ENCODE peak calls at places on chromosomes 6 and 20, in ten cellular contexts. One of them, this sample, is unnamed.

GRCh38 chr20:22320245-22320915 is 264.0 kb downstream of the FOXA2 start:
- DNase-seq in activated CD8-positive, alpha-beta T cell treated with anti-CD3 and anti-CD28 coated beads for 36 hours: no peak
- DNase-seq in stomach: no peak
- DNase-seq in type B pancreatic cell: no peak
- DNase-seq in OCI-LY7: no peak
- DNase-seq in GM10248: no peak
- DNase-seq in nephron progenitor cell: no peak
- DNase-seq in GM12878: no peak
- DNase-seq in Calu3: no peak
- DNase-seq in HCT116: no peak
- DNase-seq in this sample: no peak

GRCh38 chr6:160919713-160920112 is 71.9 kb upstream of the MAP3K4 start:
- DNase-seq in activated CD8-positive, alpha-beta T cell treated with anti-CD3 and anti-CD28 coated beads for 36 hours: no peak
- DNase-seq in HCT116: no peak
- DNase-seq in GM12878: no peak
- DNase-seq in stomach: no peak
- DNase-seq in type B pancreatic cell: no peak
- DNase-seq in OCI-LY7: no peak
- DNase-seq in GM10248: no peak
- DNase-seq in nephron progenitor cell: no peak
- DNase-seq in Calu3: peak
- DNase-seq in this sample: no peak

GRCh38 chr20:18738055-18738454 is 75.5 kb upstream of the SCP2D1 start:
- DNase-seq in nephron progenitor cell: no peak
- DNase-seq in activated CD8-positive, alpha-beta T cell treated with anti-CD3 and anti-CD28 coated beads for 36 hours: no peak
- DNase-seq in GM10248: no peak
- DNase-seq in OCI-LY7: no peak
- DNase-seq in stomach: no peak
- DNase-seq in type B pancreatic cell: no peak
- DNase-seq in HCT116: no peak
- DNase-seq in GM12878: no peak
- DNase-seq in Calu3: peak
- DNase-seq in this sample: no peak

GRCh38 chr6:140436023-140436811 is 1061.8 kb upstream of the CITED2 start:
- DNase-seq in HCT116: no peak
- DNase-seq in activated CD8-positive, alpha-beta T cell treated with anti-CD3 and anti-CD28 coated beads for 36 hours: no peak
- DNase-seq in Calu3: no peak
- DNase-seq in type B pancreatic cell: no peak
- DNase-seq in stomach: no peak
- DNase-seq in GM12878: no peak
- DNase-seq in OCI-LY7: no peak
- DNase-seq in GM10248: no peak
- DNase-seq in nephron progenitor cell: no peak
- DNase-seq in this sample: no peak

GRCh38 chr20:61046721-61047351 is 205.2 kb upstream of the CDH4 start:
- DNase-seq in activated CD8-positive, alpha-beta T cell treated with anti-CD3 and anti-CD28 coated beads for 36 hours: no peak
- DNase-seq in HCT116: no peak
- DNase-seq in GM10248: no peak
- DNase-seq in stomach: no peak
- DNase-seq in OCI-LY7: no peak
- DNase-seq in Calu3: no peak
- DNase-seq in GM12878: no peak
- DNase-seq in nephron progenitor cell: no peak
- DNase-seq in type B pancreatic cell: no peak
- DNase-seq in this sample: no peak

GRCh38 chr6:2999621-3000455 is at the start of gene NQO2:
- DNase-seq in activated CD8-positive, alpha-beta T cell treated with anti-CD3 and anti-CD28 coated beads for 36 hours: peak
- DNase-seq in GM12878: peak
- DNase-seq in HCT116: peak
- DNase-seq in OCI-LY7: peak
- DNase-seq in stomach: peak
- DNase-seq in Calu3: peak
- DNase-seq in type B pancreatic cell: peak
- DNase-seq in nephron progenitor cell: peak
- DNase-seq in GM10248: peak
- DNase-seq in this sample: peak

GRCh38 chr6:35386989-35387388 is 44.6 kb downstream of the PPARD start:
- DNase-seq in type B pancreatic cell: no peak
- DNase-seq in HCT116: no peak
- DNase-seq in activated CD8-positive, alpha-beta T cell treated with anti-CD3 and anti-CD28 coated beads for 36 hours: no peak
- DNase-seq in nephron progenitor cell: no peak
- DNase-seq in stomach: no peak
- DNase-seq in Calu3: no peak
- DNase-seq in GM10248: no peak
- DNase-seq in OCI-LY7: peak
- DNase-seq in GM12878: no peak
- DNase-seq in this sample: no peak

GRCh38 chr6:109717971-109718370 is 26.9 kb downstream of the FIG4 start:
- DNase-seq in type B pancreatic cell: no peak
- DNase-seq in GM10248: no peak
- DNase-seq in stomach: no peak
- DNase-seq in HCT116: no peak
- DNase-seq in nephron progenitor cell: no peak
- DNase-seq in OCI-LY7: peak
- DNase-seq in Calu3: no peak
- DNase-seq in GM12878: no peak
- DNase-seq in activated CD8-positive, alpha-beta T cell treated with anti-CD3 and anti-CD28 coated beads for 36 hours: no peak
- DNase-seq in this sample: no peak

GRCh38 chr6:81451787-81452186 is 300.7 kb downstream of the TENT5A start:
- DNase-seq in activated CD8-positive, alpha-beta T cell treated with anti-CD3 and anti-CD28 coated beads for 36 hours: no peak
- DNase-seq in HCT116: peak
- DNase-seq in GM12878: no peak
- DNase-seq in nephron progenitor cell: no peak
- DNase-seq in OCI-LY7: no peak
- DNase-seq in GM10248: peak
- DNase-seq in type B pancreatic cell: no peak
- DNase-seq in stomach: no peak
- DNase-seq in Calu3: peak
- DNase-seq in this sample: peak

GRCh38 chr6:42047790-42048405 is 2.4 kb upstream of the TAF8 start:
- DNase-seq in Calu3: no peak
- DNase-seq in stomach: no peak
- DNase-seq in nephron progenitor cell: no peak
- DNase-seq in HCT116: no peak
- DNase-seq in GM12878: no peak
- DNase-seq in OCI-LY7: peak
- DNase-seq in type B pancreatic cell: no peak
- DNase-seq in GM10248: no peak
- DNase-seq in activated CD8-positive, alpha-beta T cell treated with anti-CD3 and anti-CD28 coated beads for 36 hours: peak
- DNase-seq in this sample: no peak

GRCh38 chr6:42049116-42049809 is 1.1 kb upstream of the TAF8 start:
- DNase-seq in Calu3: no peak
- DNase-seq in type B pancreatic cell: no peak
- DNase-seq in GM12878: no peak
- DNase-seq in stomach: no peak
- DNase-seq in HCT116: no peak
- DNase-seq in nephron progenitor cell: no peak
- DNase-seq in activated CD8-positive, alpha-beta T cell treated with anti-CD3 and anti-CD28 coated beads for 36 hours: peak
- DNase-seq in OCI-LY7: peak
- DNase-seq in GM10248: no peak
- DNase-seq in this sample: no peak

GRCh38 chr6:42050011-42050896 is at the start of gene TAF8:
- DNase-seq in nephron progenitor cell: peak
- DNase-seq in HCT116: peak
- DNase-seq in GM12878: peak
- DNase-seq in OCI-LY7: peak
- DNase-seq in activated CD8-positive, alpha-beta T cell treated with anti-CD3 and anti-CD28 coated beads for 36 hours: peak
- DNase-seq in stomach: peak
- DNase-seq in type B pancreatic cell: peak
- DNase-seq in GM10248: peak
- DNase-seq in Calu3: peak
- DNase-seq in this sample: peak

GRCh38 chr6:42047220-42047590 is 3.1 kb upstream of the TAF8 start:
- DNase-seq in Calu3: no peak
- DNase-seq in nephron progenitor cell: no peak
- DNase-seq in GM12878: no peak
- DNase-seq in type B pancreatic cell: no peak
- DNase-seq in activated CD8-positive, alpha-beta T cell treated with anti-CD3 and anti-CD28 coated beads for 36 hours: no peak
- DNase-seq in HCT116: no peak
- DNase-seq in GM10248: no peak
- DNase-seq in OCI-LY7: no peak
- DNase-seq in stomach: no peak
- DNase-seq in this sample: no peak

GRCh38 chr6:42050897-42051653 is 751 bp downstream of the TAF8 start:
- DNase-seq in GM12878: no peak
- DNase-seq in Calu3: no peak
- DNase-seq in stomach: no peak
- DNase-seq in GM10248: no peak
- DNase-seq in activated CD8-positive, alpha-beta T cell treated with anti-CD3 and anti-CD28 coated beads for 36 hours: peak
- DNase-seq in type B pancreatic cell: no peak
- DNase-seq in OCI-LY7: peak
- DNase-seq in nephron progenitor cell: no peak
- DNase-seq in HCT116: no peak
- DNase-seq in this sample: no peak
- TF ChIP-seq CTCF in GM12878: no peak
- TF ChIP-seq CTCF in Calu3: no peak
- TF ChIP-seq CTCF in stomach: no peak
- TF ChIP-seq CTCF in GM10248: no peak
- TF ChIP-seq CTCF in activated CD8-positive, alpha-beta T cell treated with anti-CD3 and anti-CD28 coated beads for 36 hours: no peak
- TF ChIP-seq CTCF in type B pancreatic cell: no peak
- TF ChIP-seq CTCF in OCI-LY7: no peak
- TF ChIP-seq CTCF in nephron progenitor cell: no peak
- TF ChIP-seq CTCF in HCT116: no peak
- TF ChIP-seq CTCF in this sample: no peak

GRCh38 chr20:25481235-25481917 is 73.9 kb downstream of the GINS1 start:
- DNase-seq in nephron progenitor cell: peak
- DNase-seq in GM12878: no peak
- DNase-seq in type B pancreatic cell: no peak
- DNase-seq in stomach: no peak
- DNase-seq in Calu3: no peak
- DNase-seq in activated CD8-positive, alpha-beta T cell treated with anti-CD3 and anti-CD28 coated beads for 36 hours: no peak
- DNase-seq in GM10248: no peak
- DNase-seq in HCT116: no peak
- DNase-seq in OCI-LY7: no peak
- DNase-seq in this sample: no peak
- TF ChIP-seq CTCF in nephron progenitor cell: no peak
- TF ChIP-seq CTCF in GM12878: no peak
- TF ChIP-seq CTCF in type B pancreatic cell: peak
- TF ChIP-seq CTCF in stomach: no peak
- TF ChIP-seq CTCF in Calu3: no peak
- TF ChIP-seq CTCF in activated CD8-positive, alpha-beta T cell treated with anti-CD3 and anti-CD28 coated beads for 36 hours: no peak
- TF ChIP-seq CTCF in GM10248: no peak
- TF ChIP-seq CTCF in HCT116: peak
- TF ChIP-seq CTCF in OCI-LY7: no peak
- TF ChIP-seq CTCF in this sample: no peak

GRCh38 chr6:11218827-11219826 is 13.3 kb downstream of the NEDD9 start:
- DNase-seq in GM12878: no peak
- DNase-seq in type B pancreatic cell: no peak
- DNase-seq in OCI-LY7: no peak
- DNase-seq in stomach: no peak
- DNase-seq in nephron progenitor cell: no peak
- DNase-seq in Calu3: peak
- DNase-seq in activated CD8-positive, alpha-beta T cell treated with anti-CD3 and anti-CD28 coated beads for 36 hours: peak
- DNase-seq in HCT116: no peak
- DNase-seq in GM10248: no peak
- DNase-seq in this sample: no peak
- TF ChIP-seq CTCF in GM12878: no peak
- TF ChIP-seq CTCF in type B pancreatic cell: no peak
- TF ChIP-seq CTCF in OCI-LY7: no peak
- TF ChIP-seq CTCF in stomach: no peak
- TF ChIP-seq CTCF in nephron progenitor cell: no peak
- TF ChIP-seq CTCF in Calu3: no peak
- TF ChIP-seq CTCF in activated CD8-positive, alpha-beta T cell treated with anti-CD3 and anti-CD28 coated beads for 36 hours: no peak
- TF ChIP-seq CTCF in HCT116: no peak
- TF ChIP-seq CTCF in GM10248: no peak
- TF ChIP-seq CTCF in this sample: no peak

GRCh38 chr6:170522565-170523183 is 30.4 kb downstream of the PSMB1 start:
- DNase-seq in activated CD8-positive, alpha-beta T cell treated with anti-CD3 and anti-CD28 coated beads for 36 hours: peak
- DNase-seq in GM10248: peak
- DNase-seq in nephron progenitor cell: peak
- DNase-seq in type B pancreatic cell: no peak
- DNase-seq in stomach: no peak
- DNase-seq in GM12878: no peak
- DNase-seq in Calu3: peak
- DNase-seq in HCT116: peak
- DNase-seq in OCI-LY7: no peak
- DNase-seq in this sample: no peak
- TF ChIP-seq CTCF in activated CD8-positive, alpha-beta T cell treated with anti-CD3 and anti-CD28 coated beads for 36 hours: no peak
- TF ChIP-seq CTCF in GM10248: peak
- TF ChIP-seq CTCF in nephron progenitor cell: peak
- TF ChIP-seq CTCF in type B pancreatic cell: peak
- TF ChIP-seq CTCF in stomach: no peak
- TF ChIP-seq CTCF in GM12878: peak
- TF ChIP-seq CTCF in Calu3: no peak
- TF ChIP-seq CTCF in HCT116: peak
- TF ChIP-seq CTCF in OCI-LY7: peak
- TF ChIP-seq CTCF in this sample: peak

DNA sequence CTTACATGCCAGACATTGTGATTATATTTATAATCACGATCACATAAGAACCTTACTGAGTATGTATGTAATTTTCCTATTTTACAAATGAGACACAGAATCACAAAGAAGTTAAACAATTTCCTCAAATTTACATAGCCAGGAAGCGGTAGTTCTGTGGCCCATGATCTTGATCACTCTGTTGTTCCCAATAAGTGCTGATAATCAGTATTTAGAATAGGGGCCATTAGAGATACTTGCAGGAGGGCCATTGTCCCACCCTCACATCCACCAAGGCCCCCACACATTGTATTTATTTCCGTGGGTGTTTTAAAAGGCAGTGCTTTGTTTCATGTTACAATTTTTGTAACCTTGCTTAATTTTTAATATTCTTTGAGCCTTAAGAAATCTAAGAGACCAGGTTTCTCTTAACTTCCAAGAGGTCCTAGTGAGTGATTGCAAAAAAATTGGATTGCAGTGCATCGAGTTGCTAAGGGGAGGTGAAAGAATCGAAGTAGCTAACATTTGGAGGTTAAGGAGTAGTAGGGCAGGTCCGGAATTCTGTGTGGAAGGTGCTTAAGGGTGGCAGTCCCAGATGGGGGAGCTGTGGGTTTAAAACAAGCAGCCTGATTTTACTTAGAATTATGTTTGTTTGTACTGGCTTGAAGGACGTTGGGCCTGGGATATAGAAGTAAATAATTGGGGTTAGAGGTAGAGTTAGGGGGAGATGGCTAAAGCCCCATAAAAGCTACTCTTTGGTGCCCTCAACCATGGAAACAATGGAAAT is 339.4 kb downstream of the CDKAL1 start:
- DNase-seq in activated CD8-positive, alpha-beta T cell treated with anti-CD3 and anti-CD28 coated beads for 36 hours: no peak
- DNase-seq in Calu3: peak
- DNase-seq in HCT116: no peak
- DNase-seq in nephron progenitor cell: no peak
- DNase-seq in OCI-LY7: no peak
- DNase-seq in stomach: no peak
- DNase-seq in type B pancreatic cell: no peak
- DNase-seq in GM12878: no peak
- DNase-seq in GM10248: no peak
- DNase-seq in this sample: no peak
- TF ChIP-seq CTCF in activated CD8-positive, alpha-beta T cell treated with anti-CD3 and anti-CD28 coated beads for 36 hours: no peak
- TF ChIP-seq CTCF in Calu3: peak
- TF ChIP-seq CTCF in HCT116: peak
- TF ChIP-seq CTCF in nephron progenitor cell: no peak
- TF ChIP-seq CTCF in OCI-LY7: peak
- TF ChIP-seq CTCF in stomach: no peak
- TF ChIP-seq CTCF in type B pancreatic cell: no peak
- TF ChIP-seq CTCF in GM12878: no peak
- TF ChIP-seq CTCF in GM10248: no peak
- TF ChIP-seq CTCF in this sample: no peak

DNA sequence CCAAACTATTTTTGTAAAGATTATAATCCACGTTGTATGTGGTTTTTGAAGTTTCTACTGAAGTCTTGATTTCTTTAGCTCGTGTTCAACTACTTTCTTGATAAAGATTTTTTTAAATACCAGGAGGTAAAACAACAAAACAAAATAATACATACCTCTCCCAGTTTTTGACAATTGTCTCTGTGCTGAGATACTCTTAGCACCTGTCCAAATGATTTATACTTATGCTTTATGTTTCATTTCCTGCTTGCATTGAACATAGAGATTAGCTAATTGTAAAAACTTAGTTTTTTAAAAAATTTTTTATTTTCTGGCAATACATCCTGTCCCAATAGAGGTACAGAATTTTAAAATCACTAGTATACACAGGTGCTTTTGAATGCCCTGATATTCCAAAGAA is 506.9 kb upstream of the ADGRB3 start:
- DNase-seq in stomach: no peak
- DNase-seq in GM12878: no peak
- DNase-seq in Calu3: no peak
- DNase-seq in activated CD8-positive, alpha-beta T cell treated with anti-CD3 and anti-CD28 coated beads for 36 hours: no peak
- DNase-seq in GM10248: no peak
- DNase-seq in HCT116: no peak
- DNase-seq in nephron progenitor cell: no peak
- DNase-seq in OCI-LY7: no peak
- DNase-seq in type B pancreatic cell: no peak
- DNase-seq in this sample: no peak
- TF ChIP-seq CTCF in stomach: no peak
- TF ChIP-seq CTCF in GM12878: no peak
- TF ChIP-seq CTCF in Calu3: no peak
- TF ChIP-seq CTCF in activated CD8-positive, alpha-beta T cell treated with anti-CD3 and anti-CD28 coated beads for 36 hours: no peak
- TF ChIP-seq CTCF in GM10248: no peak
- TF ChIP-seq CTCF in HCT116: no peak
- TF ChIP-seq CTCF in nephron progenitor cell: no peak
- TF ChIP-seq CTCF in OCI-LY7: no peak
- TF ChIP-seq CTCF in type B pancreatic cell: no peak
- TF ChIP-seq CTCF in this sample: no peak

This sample was measured in GM13977.